ENCODE peak calls at places on chromosomes 13 and 19, in six cellular contexts. One of them, this sample, is unnamed.

GRCh38 chr19:13277104-13277809 is 127.0 kb downstream of the IER2 start:
- DNase-seq in DMS 273 treated with DMSO at 0.1 percent for 48 hours: peak; percentile 29
- DNase-seq in naive thymus-derived CD8-positive, alpha-beta T cell: peak; percentile 40
- DNase-seq in foreskin fibroblast: peak; percentile 82
- DNase-seq in stimulated activated CD8-positive, alpha-beta memory T cell treated with anti-CD3 and anti-CD28 coated beads, Interleukin-4, amount 100 ng/mL, for 24 hours: peak; percentile 28
- DNase-seq in nephron progenitor cell: peak; percentile 61
- DNase-seq in this sample: peak; percentile 76

GRCh38 chr13:110015253-110015652 is 228.9 kb upstream of the IRS2 start:
- DNase-seq in DMS 273 treated with DMSO at 0.1 percent for 48 hours: no peak
- DNase-seq in stimulated activated CD8-positive, alpha-beta memory T cell treated with anti-CD3 and anti-CD28 coated beads, Interleukin-4, amount 100 ng/mL, for 24 hours: no peak
- DNase-seq in naive thymus-derived CD8-positive, alpha-beta T cell: no peak
- DNase-seq in foreskin fibroblast: peak; percentile 56
- DNase-seq in nephron progenitor cell: no peak
- DNase-seq in this sample: no peak

GRCh38 chr19:51651216-51651846 is 4.7 kb upstream of the SIGLEC14 start:
- DNase-seq in stimulated activated CD8-positive, alpha-beta memory T cell treated with anti-CD3 and anti-CD28 coated beads, Interleukin-4, amount 100 ng/mL, for 24 hours: no peak
- DNase-seq in DMS 273 treated with DMSO at 0.1 percent for 48 hours: no peak
- DNase-seq in nephron progenitor cell: no peak
- DNase-seq in foreskin fibroblast: no peak
- DNase-seq in naive thymus-derived CD8-positive, alpha-beta T cell: no peak
- DNase-seq in this sample: no peak

GRCh38 chr13:86476656-86477055 is 677.4 kb upstream of the SLITRK6 start:
- DNase-seq in DMS 273 treated with DMSO at 0.1 percent for 48 hours: no peak
- DNase-seq in naive thymus-derived CD8-positive, alpha-beta T cell: no peak
- DNase-seq in foreskin fibroblast: no peak
- DNase-seq in nephron progenitor cell: no peak
- DNase-seq in stimulated activated CD8-positive, alpha-beta memory T cell treated with anti-CD3 and anti-CD28 coated beads, Interleukin-4, amount 100 ng/mL, for 24 hours: no peak
- DNase-seq in this sample: no peak

GRCh38 chr19:46614114-46614701 is 10.7 kb downstream of the PTGIR start:
- DNase-seq in nephron progenitor cell: peak; percentile 93
- DNase-seq in DMS 273 treated with DMSO at 0.1 percent for 48 hours: peak; percentile 36
- DNase-seq in foreskin fibroblast: peak; percentile 90
- DNase-seq in stimulated activated CD8-positive, alpha-beta memory T cell treated with anti-CD3 and anti-CD28 coated beads, Interleukin-4, amount 100 ng/mL, for 24 hours: peak; percentile 68
- DNase-seq in naive thymus-derived CD8-positive, alpha-beta T cell: peak; percentile 65
- DNase-seq in this sample: peak; percentile 88

GRCh38 chr13:42215578-42216421 is 56.2 kb upstream of the AKAP11 start:
- DNase-seq in nephron progenitor cell: peak; percentile 14
- DNase-seq in DMS 273 treated with DMSO at 0.1 percent for 48 hours: no peak
- DNase-seq in stimulated activated CD8-positive, alpha-beta memory T cell treated with anti-CD3 and anti-CD28 coated beads, Interleukin-4, amount 100 ng/mL, for 24 hours: no peak
- DNase-seq in naive thymus-derived CD8-positive, alpha-beta T cell: no peak
- DNase-seq in foreskin fibroblast: peak; percentile 69
- DNase-seq in this sample: peak; percentile 25

GRCh38 chr13:46588019-46588418 is 35.0 kb downstream of the LRCH1 start:
- DNase-seq in DMS 273 treated with DMSO at 0.1 percent for 48 hours: no peak
- DNase-seq in foreskin fibroblast: no peak
- DNase-seq in naive thymus-derived CD8-positive, alpha-beta T cell: no peak
- DNase-seq in nephron progenitor cell: no peak
- DNase-seq in stimulated activated CD8-positive, alpha-beta memory T cell treated with anti-CD3 and anti-CD28 coated beads, Interleukin-4, amount 100 ng/mL, for 24 hours: no peak
- DNase-seq in this sample: no peak

GRCh38 chr13:48891586-48891985 is 84.1 kb upstream of the FNDC3A start:
- DNase-seq in foreskin fibroblast: peak; percentile 86
- DNase-seq in stimulated activated CD8-positive, alpha-beta memory T cell treated with anti-CD3 and anti-CD28 coated beads, Interleukin-4, amount 100 ng/mL, for 24 hours: no peak
- DNase-seq in nephron progenitor cell: no peak
- DNase-seq in naive thymus-derived CD8-positive, alpha-beta T cell: no peak
- DNase-seq in DMS 273 treated with DMSO at 0.1 percent for 48 hours: no peak
- DNase-seq in this sample: peak; percentile 75

GRCh38 chr19:55585658-55586339 is 5.2 kb upstream of the ZNF579 start:
- DNase-seq in foreskin fibroblast: peak; percentile 81
- DNase-seq in stimulated activated CD8-positive, alpha-beta memory T cell treated with anti-CD3 and anti-CD28 coated beads, Interleukin-4, amount 100 ng/mL, for 24 hours: peak; percentile 42
- DNase-seq in naive thymus-derived CD8-positive, alpha-beta T cell: peak; percentile 42
- DNase-seq in nephron progenitor cell: peak; percentile 89
- DNase-seq in DMS 273 treated with DMSO at 0.1 percent for 48 hours: peak; percentile 14
- DNase-seq in this sample: peak; percentile 43

GRCh38 chr19:4583961-4584669 is 24.6 kb upstream of the SEMA6B start:
- DNase-seq in naive thymus-derived CD8-positive, alpha-beta T cell: no peak
- DNase-seq in DMS 273 treated with DMSO at 0.1 percent for 48 hours: no peak
- DNase-seq in nephron progenitor cell: peak; percentile 82
- DNase-seq in stimulated activated CD8-positive, alpha-beta memory T cell treated with anti-CD3 and anti-CD28 coated beads, Interleukin-4, amount 100 ng/mL, for 24 hours: no peak
- DNase-seq in foreskin fibroblast: peak; percentile 61
- DNase-seq in this sample: peak; percentile 63

GRCh38 chr19:46451352-46451751 is 20.0 kb downstream of the PNMA8A start:
- DNase-seq in foreskin fibroblast: no peak
- DNase-seq in stimulated activated CD8-positive, alpha-beta memory T cell treated with anti-CD3 and anti-CD28 coated beads, Interleukin-4, amount 100 ng/mL, for 24 hours: no peak
- DNase-seq in naive thymus-derived CD8-positive, alpha-beta T cell: no peak
- DNase-seq in nephron progenitor cell: no peak
- DNase-seq in DMS 273 treated with DMSO at 0.1 percent for 48 hours: peak; percentile 75
- DNase-seq in this sample: no peak

GRCh38 chr13:83845121-83845520 is 37.2 kb downstream of the SLITRK1 start:
- DNase-seq in naive thymus-derived CD8-positive, alpha-beta T cell: no peak
- DNase-seq in foreskin fibroblast: no peak
- DNase-seq in nephron progenitor cell: no peak
- DNase-seq in DMS 273 treated with DMSO at 0.1 percent for 48 hours: no peak
- DNase-seq in stimulated activated CD8-positive, alpha-beta memory T cell treated with anti-CD3 and anti-CD28 coated beads, Interleukin-4, amount 100 ng/mL, for 24 hours: no peak
- DNase-seq in this sample: no peak

GRCh38 chr13:73998631-73999030 is 135.6 kb downstream of the KLF12 start:
- DNase-seq in foreskin fibroblast: no peak
- DNase-seq in stimulated activated CD8-positive, alpha-beta memory T cell treated with anti-CD3 and anti-CD28 coated beads, Interleukin-4, amount 100 ng/mL, for 24 hours: no peak
- DNase-seq in nephron progenitor cell: no peak
- DNase-seq in DMS 273 treated with DMSO at 0.1 percent for 48 hours: no peak
- DNase-seq in naive thymus-derived CD8-positive, alpha-beta T cell: no peak
- DNase-seq in this sample: no peak

GRCh38 chr19:51904331-51905165 is at the start of gene ZNF649:
- DNase-seq in naive thymus-derived CD8-positive, alpha-beta T cell: peak; percentile 65
- DNase-seq in foreskin fibroblast: peak; percentile 95
- DNase-seq in nephron progenitor cell: peak; percentile 84
- DNase-seq in DMS 273 treated with DMSO at 0.1 percent for 48 hours: peak; percentile 71
- DNase-seq in stimulated activated CD8-positive, alpha-beta memory T cell treated with anti-CD3 and anti-CD28 coated beads, Interleukin-4, amount 100 ng/mL, for 24 hours: peak; percentile 65
- DNase-seq in this sample: peak; percentile 91

GRCh38 chr13:113474179-113474578 is 16.3 kb downstream of the DCUN1D2 start:
- DNase-seq in stimulated activated CD8-positive, alpha-beta memory T cell treated with anti-CD3 and anti-CD28 coated beads, Interleukin-4, amount 100 ng/mL, for 24 hours: no peak
- DNase-seq in DMS 273 treated with DMSO at 0.1 percent for 48 hours: no peak
- DNase-seq in nephron progenitor cell: no peak
- DNase-seq in foreskin fibroblast: peak; percentile 87
- DNase-seq in naive thymus-derived CD8-positive, alpha-beta T cell: no peak
- DNase-seq in this sample: peak; percentile 53

GRCh38 chr13:43787518-43787891 is 733 bp upstream of the ENOX1 start:
- DNase-seq in naive thymus-derived CD8-positive, alpha-beta T cell: no peak
- DNase-seq in foreskin fibroblast: no peak
- DNase-seq in nephron progenitor cell: no peak
- DNase-seq in DMS 273 treated with DMSO at 0.1 percent for 48 hours: no peak
- DNase-seq in stimulated activated CD8-positive, alpha-beta memory T cell treated with anti-CD3 and anti-CD28 coated beads, Interleukin-4, amount 100 ng/mL, for 24 hours: no peak
- DNase-seq in this sample: no peak

GRCh38 chr19:47573076-47574026 is at the start of gene ZNF541:
- DNase-seq in foreskin fibroblast: peak; percentile 80
- DNase-seq in nephron progenitor cell: no peak
- DNase-seq in naive thymus-derived CD8-positive, alpha-beta T cell: peak; percentile 82
- DNase-seq in DMS 273 treated with DMSO at 0.1 percent for 48 hours: no peak
- DNase-seq in stimulated activated CD8-positive, alpha-beta memory T cell treated with anti-CD3 and anti-CD28 coated beads, Interleukin-4, amount 100 ng/mL, for 24 hours: peak; percentile 72
- DNase-seq in this sample: peak; percentile 18

This sample was measured in ELF-1.